ENCODE peak calls at places on chromosomes 3 and 15, in seven cellular contexts. J is prostate gland; Q is CD4-positive, alpha-beta memory T cell; I is dorsolateral prefrontal cortex; S is effector memory CD4-positive, alpha-beta T cell; G is tibial artery; M is tibial nerve. U is an unnamed sample.

GRCh38 chr3:9396301-9396631 is 1.1 kb upstream of the SETD5 start:
- DNase-seq in J (peak; percentile 94), Q (peak; percentile 82), I (no peak), S (no peak), G (peak; percentile 91), M (peak; percentile 69), U (peak; percentile 63)

GRCh38 chr3:141485578-141486415 is 1.0 kb upstream of the RASA2 start:
- DNase-seq in J (no peak), Q (no peak), I (no peak), S (no peak), G (no peak), M (no peak), U (no peak)

GRCh38 chr3:10503217-10503796 is 2.1 kb downstream of the ATP2B2 start:
- DNase-seq in J (no peak), Q (no peak), I (no peak), S (no peak), G (no peak), M (no peak), U (no peak)

GRCh38 chr3:115108614-115109013 is 38.5 kb downstream of the ZBTB20 start:
- DNase-seq in J (no peak), Q (no peak), I (no peak), S (no peak), G (no peak), M (no peak), U (no peak)

GRCh38 chr3:178271740-178272387 is 264.4 kb upstream of the KCNMB2 start:
- DNase-seq in J (no peak), Q (no peak), I (no peak), S (no peak), G (no peak), M (no peak), U (no peak)

GRCh38 chr15:100910119-100910518 is 9.0 kb upstream of the LRRK1 start:
- DNase-seq in J (no peak), Q (no peak), I (no peak), S (no peak), G (no peak), M (no peak), U (no peak)

GRCh38 chr3:49928511-49929017 is 1.0 kb downstream of the MON1A start:
- DNase-seq in J (no peak), Q (no peak), I (no peak), S (no peak), G (no peak), M (no peak), U (no peak)

GRCh38 chr3:53073553-53074365 is 27.9 kb upstream of the SFMBT1 start:
- DNase-seq in J (no peak), Q (no peak), I (no peak), S (no peak), G (no peak), M (no peak), U (no peak)

GRCh38 chr15:63498815-63499549 is 5.4 kb upstream of the USP3 start:
- DNase-seq in J (no peak), Q (no peak), I (no peak), S (no peak), G (no peak), M (no peak), U (no peak)
- H3K27ac ChIP-seq in J (no peak overlapping the region), Q (peak overlapping the region; percentile 81), I (no peak overlapping the region), S (peak overlapping the region; percentile 100), G (no peak overlapping the region), M (peak overlapping the region; percentile 52), U (no peak overlapping the region)

GRCh38 chr15:78058401-78058935 is 19.0 kb downstream of the TBC1D2B start:
- DNase-seq in J (no peak), Q (no peak), I (no peak), S (no peak), G (no peak), M (no peak), U (no peak)
- H3K27ac ChIP-seq in J (no peak overlapping the region), Q (peak overlapping the region; percentile 64), I (peak overlapping the region; percentile 37), S (peak overlapping the region; percentile 61), G (peak overlapping the region; percentile 87), M (peak overlapping the region; percentile 49), U (no peak overlapping the region)

DNA sequence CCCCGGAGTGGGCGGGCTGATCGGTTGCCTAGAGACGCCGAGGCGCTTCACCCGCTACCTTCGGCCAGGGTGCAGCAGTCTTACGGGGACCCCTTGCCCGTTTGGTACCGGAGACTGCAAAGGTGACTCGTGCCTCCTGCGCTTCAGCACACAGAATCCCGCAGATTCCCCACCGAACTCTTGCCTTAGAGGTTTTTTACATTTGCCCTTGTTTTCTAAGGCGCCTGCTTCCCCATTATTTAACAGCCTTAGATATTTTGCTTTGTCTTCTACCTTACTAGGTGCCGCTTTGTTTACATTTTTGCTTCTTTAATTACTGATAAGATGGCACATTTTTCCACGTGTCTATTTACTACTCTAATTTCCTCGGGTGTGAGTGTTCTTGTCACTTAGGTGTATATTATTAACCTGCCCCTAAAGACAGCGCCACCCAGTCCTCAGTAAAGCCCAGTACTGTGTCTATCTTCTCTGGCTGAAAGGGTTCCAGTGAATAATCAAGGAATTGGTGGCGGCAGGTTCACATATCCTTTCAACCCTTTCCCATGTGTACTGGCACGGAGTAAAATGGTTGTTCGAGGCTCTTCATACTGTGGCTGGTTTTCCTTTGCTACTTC is 563 bp upstream of the CEP152 start:
- DNase-seq in J (no peak), Q (no peak), I (no peak), S (no peak), G (no peak), M (no peak), U (no peak)
- H3K27ac ChIP-seq in J (no peak overlapping the region), Q (peak overlapping the region; percentile 67), I (no peak overlapping the region), S (peak overlapping the region; percentile 49), G (no peak overlapping the region), M (no peak overlapping the region), U (no peak overlapping the region)

DNA sequence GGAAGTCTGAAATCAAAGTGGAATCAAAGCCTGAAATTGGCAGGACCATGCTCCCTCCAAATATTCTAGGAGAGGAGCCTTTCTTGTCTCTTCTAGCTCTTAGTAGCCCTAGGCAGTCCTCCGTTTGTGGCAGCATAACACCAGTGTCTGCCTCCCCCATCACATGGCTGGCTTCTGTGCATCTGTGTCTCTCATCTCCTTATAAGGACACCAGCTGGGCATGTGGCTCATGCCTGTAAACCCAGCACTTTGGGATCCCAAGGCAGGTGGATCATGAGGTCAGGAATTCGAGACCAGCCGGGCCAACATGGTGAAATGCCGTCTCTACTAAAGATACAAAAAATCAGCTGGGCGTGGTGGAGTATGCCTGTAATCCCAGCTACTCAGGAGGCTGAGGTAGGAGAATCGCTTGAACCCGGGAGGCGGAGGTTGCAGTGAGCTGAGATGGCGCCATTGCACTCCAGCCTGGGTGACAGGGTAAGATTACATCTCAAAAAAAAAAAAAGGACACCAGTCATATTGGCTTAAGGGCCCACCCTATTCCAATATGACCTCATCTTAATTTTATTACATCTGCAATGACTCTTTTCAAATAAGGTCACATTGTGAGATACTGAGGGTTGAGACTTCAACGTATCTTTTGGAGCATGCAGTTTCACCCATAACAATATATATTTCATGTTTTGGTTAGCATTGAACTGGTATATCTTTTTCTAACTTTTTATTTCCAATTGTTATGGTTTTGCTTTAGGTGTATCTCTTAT is 148.0 kb upstream of the TPM1 start:
- DNase-seq in J (no peak), Q (no peak), I (no peak), S (no peak), G (no peak), M (no peak), U (no peak)
- H3K27ac ChIP-seq in J (no peak overlapping the region), Q (no peak overlapping the region), I (no peak overlapping the region), S (no peak overlapping the region), G (no peak overlapping the region), M (no peak overlapping the region), U (no peak overlapping the region)